ENCODE peak calls at places on chromosomes 4 and X, in nine cellular contexts. One of them, this sample, is unnamed.

GRCh38 chrX:1749499-1749898 is 134.6 kb downstream of the ASMT start:
- DNase-seq in sigmoid colon: no peak
- DNase-seq in transverse colon: no peak
- DNase-seq in stomach: no peak
- DNase-seq in K562: no peak
- DNase-seq in A549: no peak
- DNase-seq in upper lobe of left lung: no peak
- DNase-seq in tibial nerve: no peak
- DNase-seq in ovary: no peak
- DNase-seq in this sample: no peak

GRCh38 chr4:8911311-8912088 is 39.9 kb upstream of the HMX1 start:
- DNase-seq in sigmoid colon: peak; percentile 56
- DNase-seq in transverse colon: peak; percentile 4
- DNase-seq in stomach: peak; percentile 18
- DNase-seq in K562: no peak
- DNase-seq in A549: no peak
- DNase-seq in upper lobe of left lung: peak; percentile 77
- DNase-seq in tibial nerve: no peak
- DNase-seq in ovary: peak; percentile 17
- DNase-seq in this sample: peak; percentile 45

GRCh38 chr4:138696771-138697170 is 318.8 kb upstream of the NOCT start:
- DNase-seq in sigmoid colon: no peak
- DNase-seq in transverse colon: no peak
- DNase-seq in stomach: no peak
- DNase-seq in K562: no peak
- DNase-seq in A549: no peak
- DNase-seq in upper lobe of left lung: no peak
- DNase-seq in tibial nerve: no peak
- DNase-seq in ovary: no peak
- DNase-seq in this sample: no peak

GRCh38 chrX:114582264-114582632 is 1.6 kb upstream of the HTR2C start:
- DNase-seq in sigmoid colon: no peak
- DNase-seq in transverse colon: no peak
- DNase-seq in stomach: no peak
- DNase-seq in K562: no peak
- DNase-seq in A549: no peak
- DNase-seq in upper lobe of left lung: no peak
- DNase-seq in tibial nerve: no peak
- DNase-seq in ovary: no peak
- DNase-seq in this sample: no peak

GRCh38 chrX:103913356-103914020 is 48.9 kb upstream of the TMSB15B start:
- DNase-seq in sigmoid colon: no peak
- DNase-seq in transverse colon: no peak
- DNase-seq in stomach: no peak
- DNase-seq in K562: no peak
- DNase-seq in A549: no peak
- DNase-seq in upper lobe of left lung: no peak
- DNase-seq in tibial nerve: no peak
- DNase-seq in ovary: no peak
- DNase-seq in this sample: no peak

GRCh38 chrX:96102997-96103396 is 581.6 kb upstream of the DIAPH2 start:
- DNase-seq in sigmoid colon: peak; percentile 62
- DNase-seq in transverse colon: no peak
- DNase-seq in stomach: peak; percentile 27
- DNase-seq in K562: no peak
- DNase-seq in A549: no peak
- DNase-seq in upper lobe of left lung: peak; percentile 25
- DNase-seq in tibial nerve: no peak
- DNase-seq in ovary: peak; percentile 32
- DNase-seq in this sample: no peak

GRCh38 chr4:71300964-71301363 is 37.9 kb upstream of the SLC4A4 start:
- DNase-seq in sigmoid colon: no peak
- DNase-seq in transverse colon: peak; percentile 67
- DNase-seq in stomach: no peak
- DNase-seq in K562: no peak
- DNase-seq in A549: no peak
- DNase-seq in upper lobe of left lung: no peak
- DNase-seq in tibial nerve: no peak
- DNase-seq in ovary: no peak
- DNase-seq in this sample: no peak

GRCh38 chr4:73520821-73521220 is 39.3 kb downstream of the AFM start:
- DNase-seq in sigmoid colon: no peak
- DNase-seq in transverse colon: no peak
- DNase-seq in stomach: no peak
- DNase-seq in K562: no peak
- DNase-seq in A549: no peak
- DNase-seq in upper lobe of left lung: no peak
- DNase-seq in tibial nerve: no peak
- DNase-seq in ovary: no peak
- DNase-seq in this sample: no peak

GRCh38 chrX:120334137-120334536 is 22.9 kb upstream of the TMEM255A start:
- DNase-seq in sigmoid colon: no peak
- DNase-seq in transverse colon: no peak
- DNase-seq in stomach: no peak
- DNase-seq in K562: no peak
- DNase-seq in A549: no peak
- DNase-seq in upper lobe of left lung: no peak
- DNase-seq in tibial nerve: no peak
- DNase-seq in ovary: no peak
- DNase-seq in this sample: no peak

GRCh38 chr4:125762537-125762936 is 447.8 kb downstream of the FAT4 start:
- DNase-seq in sigmoid colon: no peak
- DNase-seq in transverse colon: no peak
- DNase-seq in stomach: no peak
- DNase-seq in K562: peak; percentile 1
- DNase-seq in A549: no peak
- DNase-seq in upper lobe of left lung: no peak
- DNase-seq in tibial nerve: no peak
- DNase-seq in ovary: no peak
- DNase-seq in this sample: no peak

GRCh38 chr4:145545538-145546224 is 64.0 kb downstream of the SMAD1 start:
- DNase-seq in sigmoid colon: no peak
- DNase-seq in transverse colon: peak; percentile 19
- DNase-seq in stomach: peak; percentile 43
- DNase-seq in K562: no peak
- DNase-seq in A549: peak; percentile 14
- DNase-seq in upper lobe of left lung: no peak
- DNase-seq in tibial nerve: no peak
- DNase-seq in ovary: no peak
- DNase-seq in this sample: no peak

GRCh38 chr4:24781999-24782745 is 13.2 kb upstream of the SOD3 start:
- DNase-seq in sigmoid colon: no peak
- DNase-seq in transverse colon: no peak
- DNase-seq in stomach: no peak
- DNase-seq in K562: no peak
- DNase-seq in A549: no peak
- DNase-seq in upper lobe of left lung: no peak
- DNase-seq in tibial nerve: no peak
- DNase-seq in ovary: no peak
- DNase-seq in this sample: no peak

GRCh38 chr4:162659716-162660115 is 495.9 kb upstream of the FSTL5 start:
- DNase-seq in sigmoid colon: no peak
- DNase-seq in transverse colon: no peak
- DNase-seq in stomach: no peak
- DNase-seq in K562: no peak
- DNase-seq in A549: no peak
- DNase-seq in upper lobe of left lung: no peak
- DNase-seq in tibial nerve: no peak
- DNase-seq in ovary: no peak
- DNase-seq in this sample: no peak

GRCh38 chrX:104864296-104864695 is 298.3 kb downstream of the IL1RAPL2 start:
- DNase-seq in sigmoid colon: no peak
- DNase-seq in transverse colon: no peak
- DNase-seq in stomach: no peak
- DNase-seq in K562: no peak
- DNase-seq in A549: no peak
- DNase-seq in upper lobe of left lung: no peak
- DNase-seq in tibial nerve: no peak
- DNase-seq in ovary: no peak
- DNase-seq in this sample: no peak

GRCh38 chrX:12929701-12930100 is 23.3 kb downstream of the TLR8 start:
- DNase-seq in sigmoid colon: no peak
- DNase-seq in transverse colon: no peak
- DNase-seq in stomach: no peak
- DNase-seq in K562: no peak
- DNase-seq in A549: no peak
- DNase-seq in upper lobe of left lung: no peak
- DNase-seq in tibial nerve: no peak
- DNase-seq in ovary: no peak
- DNase-seq in this sample: no peak

GRCh38 chr4:184250795-184251679 is 33.4 kb upstream of the ENPP6 start:
- DNase-seq in sigmoid colon: no peak
- DNase-seq in transverse colon: no peak
- DNase-seq in stomach: no peak
- DNase-seq in K562: peak; percentile 69
- DNase-seq in A549: peak; percentile 22
- DNase-seq in upper lobe of left lung: no peak
- DNase-seq in tibial nerve: no peak
- DNase-seq in ovary: no peak
- DNase-seq in this sample: no peak

GRCh38 chr4:5956285-5957021 is 61.8 kb downstream of the C4orf50 start:
- DNase-seq in sigmoid colon: no peak
- DNase-seq in transverse colon: no peak
- DNase-seq in stomach: peak; percentile 45
- DNase-seq in K562: no peak
- DNase-seq in A549: no peak
- DNase-seq in upper lobe of left lung: no peak
- DNase-seq in tibial nerve: no peak
- DNase-seq in ovary: peak; percentile 43
- DNase-seq in this sample: peak; percentile 75

GRCh38 chrX:16664059-16664458 is 14.1 kb downstream of the S100G start:
- DNase-seq in sigmoid colon: no peak
- DNase-seq in transverse colon: no peak
- DNase-seq in stomach: no peak
- DNase-seq in K562: no peak
- DNase-seq in A549: no peak
- DNase-seq in upper lobe of left lung: no peak
- DNase-seq in tibial nerve: no peak
- DNase-seq in ovary: no peak
- DNase-seq in this sample: no peak
- TF ChIP-seq CTCF in sigmoid colon: no peak
- TF ChIP-seq CTCF in transverse colon: no peak
- TF ChIP-seq CTCF in stomach: no peak
- TF ChIP-seq CTCF in K562: no peak
- TF ChIP-seq CTCF in A549: no peak
- TF ChIP-seq CTCF in upper lobe of left lung: no peak
- TF ChIP-seq CTCF in tibial nerve: no peak
- TF ChIP-seq CTCF in ovary: no peak
- TF ChIP-seq CTCF in this sample: no peak

GRCh38 chr4:7761312-7761711 is 178.3 kb downstream of the AFAP1 start:
- DNase-seq in sigmoid colon: no peak
- DNase-seq in transverse colon: no peak
- DNase-seq in stomach: no peak
- DNase-seq in K562: no peak
- DNase-seq in A549: no peak
- DNase-seq in upper lobe of left lung: no peak
- DNase-seq in tibial nerve: no peak
- DNase-seq in ovary: no peak
- DNase-seq in this sample: no peak

GRCh38 chr4:7760706-7761105 is 179.0 kb downstream of the AFAP1 start:
- DNase-seq in sigmoid colon: no peak
- DNase-seq in transverse colon: no peak
- DNase-seq in stomach: no peak
- DNase-seq in K562: no peak
- DNase-seq in A549: no peak
- DNase-seq in upper lobe of left lung: no peak
- DNase-seq in tibial nerve: no peak
- DNase-seq in ovary: no peak
- DNase-seq in this sample: no peak

GRCh38 chr4:7759635-7760034 is 180.0 kb downstream of the AFAP1 start:
- DNase-seq in sigmoid colon: no peak
- DNase-seq in transverse colon: no peak
- DNase-seq in stomach: no peak
- DNase-seq in K562: no peak
- DNase-seq in A549: no peak
- DNase-seq in upper lobe of left lung: no peak
- DNase-seq in tibial nerve: no peak
- DNase-seq in ovary: no peak
- DNase-seq in this sample: no peak

GRCh38 chr4:7759221-7759620 is 180.4 kb downstream of the AFAP1 start:
- DNase-seq in sigmoid colon: no peak
- DNase-seq in transverse colon: no peak
- DNase-seq in stomach: no peak
- DNase-seq in K562: no peak
- DNase-seq in A549: no peak
- DNase-seq in upper lobe of left lung: no peak
- DNase-seq in tibial nerve: no peak
- DNase-seq in ovary: no peak
- DNase-seq in this sample: no peak

GRCh38 chr4:7760228-7760627 is 179.4 kb downstream of the AFAP1 start:
- DNase-seq in sigmoid colon: no peak
- DNase-seq in transverse colon: no peak
- DNase-seq in stomach: no peak
- DNase-seq in K562: no peak
- DNase-seq in A549: no peak
- DNase-seq in upper lobe of left lung: no peak
- DNase-seq in tibial nerve: no peak
- DNase-seq in ovary: no peak
- DNase-seq in this sample: no peak
- TF ChIP-seq EP300 in sigmoid colon: no peak
- TF ChIP-seq EP300 in transverse colon: no peak
- TF ChIP-seq EP300 in stomach: no peak
- TF ChIP-seq EP300 in K562: no peak
- TF ChIP-seq EP300 in A549: no peak
- TF ChIP-seq EP300 in upper lobe of left lung: no peak
- TF ChIP-seq EP300 in tibial nerve: no peak
- TF ChIP-seq EP300 in ovary: no peak
- TF ChIP-seq EP300 in this sample: no peak

GRCh38 chr4:186067757-186068385 is 1.1 kb upstream of the TLR3 start:
- DNase-seq in sigmoid colon: peak; percentile 82
- DNase-seq in transverse colon: peak; percentile 80
- DNase-seq in stomach: peak; percentile 79
- DNase-seq in K562: peak; percentile 18
- DNase-seq in A549: no peak
- DNase-seq in upper lobe of left lung: no peak
- DNase-seq in tibial nerve: peak; percentile 48
- DNase-seq in ovary: peak; percentile 56
- DNase-seq in this sample: peak; percentile 74
- TF ChIP-seq CTCF in sigmoid colon: peak; percentile 55
- TF ChIP-seq CTCF in transverse colon: peak; percentile 51
- TF ChIP-seq CTCF in stomach: peak; percentile 30
- TF ChIP-seq CTCF in K562: peak; percentile 41
- TF ChIP-seq CTCF in A549: peak; percentile 51
- TF ChIP-seq CTCF in upper lobe of left lung: peak; percentile 60
- TF ChIP-seq CTCF in tibial nerve: peak; percentile 63
- TF ChIP-seq CTCF in ovary: peak; percentile 13
- TF ChIP-seq CTCF in this sample: no peak

GRCh38 chr4:26126135-26126718 is 194.6 kb upstream of the RBPJ start:
- DNase-seq in sigmoid colon: no peak
- DNase-seq in transverse colon: no peak
- DNase-seq in stomach: no peak
- DNase-seq in K562: no peak
- DNase-seq in A549: no peak
- DNase-seq in upper lobe of left lung: no peak
- DNase-seq in tibial nerve: no peak
- DNase-seq in ovary: no peak
- DNase-seq in this sample: no peak
- TF ChIP-seq EP300 in sigmoid colon: no peak
- TF ChIP-seq EP300 in transverse colon: no peak
- TF ChIP-seq EP300 in stomach: no peak
- TF ChIP-seq EP300 in K562: no peak
- TF ChIP-seq EP300 in A549: no peak
- TF ChIP-seq EP300 in upper lobe of left lung: no peak
- TF ChIP-seq EP300 in tibial nerve: no peak
- TF ChIP-seq EP300 in ovary: no peak
- TF ChIP-seq EP300 in this sample: no peak

GRCh38 chr4:154254999-154255398 is 236.6 kb downstream of the DCHS2 start:
- DNase-seq in sigmoid colon: no peak
- DNase-seq in transverse colon: no peak
- DNase-seq in stomach: no peak
- DNase-seq in K562: peak; percentile 8
- DNase-seq in A549: no peak
- DNase-seq in upper lobe of left lung: no peak
- DNase-seq in tibial nerve: no peak
- DNase-seq in ovary: no peak
- DNase-seq in this sample: no peak
- TF ChIP-seq CTCF in sigmoid colon: no peak
- TF ChIP-seq CTCF in transverse colon: no peak
- TF ChIP-seq CTCF in stomach: no peak
- TF ChIP-seq CTCF in K562: peak; percentile 39
- TF ChIP-seq CTCF in A549: no peak
- TF ChIP-seq CTCF in upper lobe of left lung: no peak
- TF ChIP-seq CTCF in tibial nerve: no peak
- TF ChIP-seq CTCF in ovary: no peak
- TF ChIP-seq CTCF in this sample: no peak

This sample was measured in suprapubic skin.